ENCODE peak calls at places on chromosomes 2 and 18, in six cellular contexts. Z is T-helper 17 cell; R is activated CD8-positive, alpha-beta T cell treated with anti-CD3 and anti-CD28 coated beads, Interleukin-2, amount 10 ng/mL, durations not matched to agents 7 days and 5 days; G is lower lobe of right lung; F is stimulated activated naive CD8-positive, alpha-beta T cell treated with anti-CD3 and anti-CD28 coated beads, Interleukin-15, amount 100 ng/mL, for 72 hours; P is stimulated activated memory B cell treated with anti-CD40 and anti-IgM and Interleukin-4, amounts not matched to agents 10 μg/mL and 1 μg/mL and 100 μg/mL, for 72 hours. B is an unnamed sample.

GRCh38 chr2:158667969-158668368 is 127.1 kb upstream of the DAPL1 start:
- ATAC-seq in G (no peak), Z (no peak), F (no peak), P (no peak), R (no peak), B (no peak)

GRCh38 chr2:134932864-134933526 is 14.4 kb downstream of the CCNT2 start:
- ATAC-seq in R (no peak), P (no peak), Z (no peak), G (peak), F (no peak), B (no peak)

GRCh38 chr2:132400169-132400900 is 16.3 kb upstream of the GPR39 start:
- ATAC-seq in F (no peak), Z (no peak), P (no peak), R (no peak), G (no peak), B (no peak)

GRCh38 chr2:113716291-113716690 is 40.2 kb downstream of the SLC35F5 start:
- ATAC-seq in F (no peak), Z (no peak), G (peak), R (no peak), P (no peak), B (no peak)

GRCh38 chr2:132669854-132670103 is 226 bp downstream of the LYPD1 start:
- ATAC-seq in P (no peak), R (no peak), Z (no peak), G (peak), F (no peak), B (peak)

GRCh38 chr18:59145055-59145454 is 5.4 kb downstream of the SEC11C start:
- ATAC-seq in P (no peak), F (no peak), Z (no peak), G (no peak), R (no peak), B (no peak)

GRCh38 chr2:664063-664462 is 13.1 kb downstream of the TMEM18 start:
- ATAC-seq in P (no peak), Z (no peak), F (no peak), G (no peak), R (no peak), B (no peak)

GRCh38 chr2:152355411-152355831 is 20.4 kb downstream of the FMNL2 start:
- ATAC-seq in F (no peak), R (no peak), G (no peak), P (no peak), Z (no peak), B (peak)

GRCh38 chr2:65464604-65465003 is 32.2 kb upstream of the SPRED2 start:
- ATAC-seq in F (no peak), P (no peak), G (no peak), R (no peak), Z (no peak), B (no peak)

GRCh38 chr2:111066062-111066593 is 54.6 kb upstream of the BCL2L11 start:
- ATAC-seq in Z (no peak), P (peak), R (no peak), G (no peak), F (no peak), B (no peak)

GRCh38 chr2:165624139-165624803 is 154.8 kb downstream of the CSRNP3 start:
- ATAC-seq in R (no peak), P (no peak), F (no peak), Z (no peak), G (no peak), B (no peak)

GRCh38 chr2:188993264-188993663 is 19.1 kb downstream of the COL3A1 start:
- ATAC-seq in R (no peak), P (no peak), Z (no peak), F (no peak), G (no peak), B (no peak)

GRCh38 chr2:47050762-47051161 is 104.3 kb downstream of the STPG4 start:
- ATAC-seq in R (no peak), Z (no peak), F (no peak), P (no peak), G (no peak), B (no peak)

GRCh38 chr18:79797518-79798345 is at the start of gene KCNG2:
- ATAC-seq in F (peak), P (peak), R (peak), Z (no peak), G (peak), B (peak)